ENCODE peak calls at places on chromosomes 2 and 18, in five cellular contexts. One of them, this sample, is unnamed.

GRCh38 chr18:57802166-57802868 is 798 bp downstream of the ATP8B1 start:
- DNase-seq in stimulated activated CD4-positive, alpha-beta T cell treated with anti-CD3 and anti-CD28 coated beads, Interleukin-15, amount 100 ng/mL, for 1 hour: no peak
- DNase-seq in endothelial cell of umbilical vein: no peak
- DNase-seq in B cell: peak; percentile 57
- DNase-seq in T-helper 1 cell: no peak
- DNase-seq in this sample: no peak

GRCh38 chr2:142755191-142755590 is 122.3 kb upstream of the KYNU start:
- DNase-seq in stimulated activated CD4-positive, alpha-beta T cell treated with anti-CD3 and anti-CD28 coated beads, Interleukin-15, amount 100 ng/mL, for 1 hour: no peak
- DNase-seq in endothelial cell of umbilical vein: no peak
- DNase-seq in B cell: no peak
- DNase-seq in T-helper 1 cell: no peak
- DNase-seq in this sample: no peak

GRCh38 chr18:79019876-79020275 is 40.3 kb downstream of the SALL3 start:
- DNase-seq in stimulated activated CD4-positive, alpha-beta T cell treated with anti-CD3 and anti-CD28 coated beads, Interleukin-15, amount 100 ng/mL, for 1 hour: no peak
- DNase-seq in endothelial cell of umbilical vein: no peak
- DNase-seq in B cell: no peak
- DNase-seq in T-helper 1 cell: no peak
- DNase-seq in this sample: no peak

GRCh38 chr2:189848276-189848675 is 64.0 kb downstream of the PMS1 start:
- DNase-seq in stimulated activated CD4-positive, alpha-beta T cell treated with anti-CD3 and anti-CD28 coated beads, Interleukin-15, amount 100 ng/mL, for 1 hour: no peak
- DNase-seq in endothelial cell of umbilical vein: no peak
- DNase-seq in B cell: no peak
- DNase-seq in T-helper 1 cell: no peak
- DNase-seq in this sample: no peak

GRCh38 chr2:172427256-172427989 is at the start of gene ITGA6:
- DNase-seq in stimulated activated CD4-positive, alpha-beta T cell treated with anti-CD3 and anti-CD28 coated beads, Interleukin-15, amount 100 ng/mL, for 1 hour: peak; percentile 57
- DNase-seq in endothelial cell of umbilical vein: peak; percentile 78
- DNase-seq in B cell: peak; percentile 71
- DNase-seq in T-helper 1 cell: peak; percentile 69
- DNase-seq in this sample: peak; percentile 56

GRCh38 chr18:11362856-11363255 is 213.5 kb upstream of the PIEZO2 start:
- DNase-seq in stimulated activated CD4-positive, alpha-beta T cell treated with anti-CD3 and anti-CD28 coated beads, Interleukin-15, amount 100 ng/mL, for 1 hour: no peak
- DNase-seq in endothelial cell of umbilical vein: no peak
- DNase-seq in B cell: no peak
- DNase-seq in T-helper 1 cell: no peak
- DNase-seq in this sample: no peak

GRCh38 chr2:66428986-66429612 is 5.8 kb upstream of the MEIS1 start:
- DNase-seq in stimulated activated CD4-positive, alpha-beta T cell treated with anti-CD3 and anti-CD28 coated beads, Interleukin-15, amount 100 ng/mL, for 1 hour: no peak
- DNase-seq in endothelial cell of umbilical vein: peak; percentile 74
- DNase-seq in B cell: no peak
- DNase-seq in T-helper 1 cell: no peak
- DNase-seq in this sample: no peak

GRCh38 chr2:122506620-122507019 is 751.2 kb downstream of the TSN start:
- DNase-seq in stimulated activated CD4-positive, alpha-beta T cell treated with anti-CD3 and anti-CD28 coated beads, Interleukin-15, amount 100 ng/mL, for 1 hour: no peak
- DNase-seq in endothelial cell of umbilical vein: no peak
- DNase-seq in B cell: no peak
- DNase-seq in T-helper 1 cell: no peak
- DNase-seq in this sample: no peak

GRCh38 chr2:152694161-152694661 is 23.1 kb downstream of the PRPF40A start:
- DNase-seq in stimulated activated CD4-positive, alpha-beta T cell treated with anti-CD3 and anti-CD28 coated beads, Interleukin-15, amount 100 ng/mL, for 1 hour: no peak
- DNase-seq in endothelial cell of umbilical vein: peak; percentile 20
- DNase-seq in B cell: no peak
- DNase-seq in T-helper 1 cell: peak; percentile 2
- DNase-seq in this sample: peak; percentile 9

GRCh38 chr2:25851740-25852503 is 26.4 kb downstream of the ASXL2 start:
- DNase-seq in stimulated activated CD4-positive, alpha-beta T cell treated with anti-CD3 and anti-CD28 coated beads, Interleukin-15, amount 100 ng/mL, for 1 hour: no peak
- DNase-seq in endothelial cell of umbilical vein: peak; percentile 81
- DNase-seq in B cell: peak; percentile 56
- DNase-seq in T-helper 1 cell: peak; percentile 25
- DNase-seq in this sample: peak; percentile 23

GRCh38 chr2:88765154-88765948 is 73.9 kb downstream of the RPIA start:
- DNase-seq in stimulated activated CD4-positive, alpha-beta T cell treated with anti-CD3 and anti-CD28 coated beads, Interleukin-15, amount 100 ng/mL, for 1 hour: no peak
- DNase-seq in endothelial cell of umbilical vein: peak; percentile 13
- DNase-seq in B cell: peak; percentile 45
- DNase-seq in T-helper 1 cell: peak; percentile 18
- DNase-seq in this sample: no peak

GRCh38 chr2:54899576-54900200 is 150.6 kb downstream of the RTN4 start:
- DNase-seq in stimulated activated CD4-positive, alpha-beta T cell treated with anti-CD3 and anti-CD28 coated beads, Interleukin-15, amount 100 ng/mL, for 1 hour: no peak
- DNase-seq in endothelial cell of umbilical vein: peak; percentile 48
- DNase-seq in B cell: no peak
- DNase-seq in T-helper 1 cell: no peak
- DNase-seq in this sample: no peak

GRCh38 chr2:129756276-129756675 is 223.2 kb upstream of the RAB6C start:
- DNase-seq in stimulated activated CD4-positive, alpha-beta T cell treated with anti-CD3 and anti-CD28 coated beads, Interleukin-15, amount 100 ng/mL, for 1 hour: no peak
- DNase-seq in endothelial cell of umbilical vein: no peak
- DNase-seq in B cell: no peak
- DNase-seq in T-helper 1 cell: no peak
- DNase-seq in this sample: no peak

GRCh38 chr18:23493654-23494053 is 9.7 kb upstream of the RMC1 start:
- DNase-seq in stimulated activated CD4-positive, alpha-beta T cell treated with anti-CD3 and anti-CD28 coated beads, Interleukin-15, amount 100 ng/mL, for 1 hour: no peak
- DNase-seq in endothelial cell of umbilical vein: no peak
- DNase-seq in B cell: no peak
- DNase-seq in T-helper 1 cell: no peak
- DNase-seq in this sample: no peak

GRCh38 chr2:17319090-17319489 is 199.2 kb downstream of the RAD51AP2 start:
- DNase-seq in stimulated activated CD4-positive, alpha-beta T cell treated with anti-CD3 and anti-CD28 coated beads, Interleukin-15, amount 100 ng/mL, for 1 hour: no peak
- DNase-seq in endothelial cell of umbilical vein: no peak
- DNase-seq in B cell: no peak
- DNase-seq in T-helper 1 cell: no peak
- DNase-seq in this sample: no peak

GRCh38 chr18:10352671-10353070 is 101.8 kb upstream of the APCDD1 start:
- DNase-seq in stimulated activated CD4-positive, alpha-beta T cell treated with anti-CD3 and anti-CD28 coated beads, Interleukin-15, amount 100 ng/mL, for 1 hour: no peak
- DNase-seq in endothelial cell of umbilical vein: no peak
- DNase-seq in B cell: no peak
- DNase-seq in T-helper 1 cell: no peak
- DNase-seq in this sample: no peak

GRCh38 chr2:181193550-181193949 is 213.1 kb downstream of the UBE2E3 start:
- DNase-seq in stimulated activated CD4-positive, alpha-beta T cell treated with anti-CD3 and anti-CD28 coated beads, Interleukin-15, amount 100 ng/mL, for 1 hour: no peak
- DNase-seq in endothelial cell of umbilical vein: no peak
- DNase-seq in B cell: no peak
- DNase-seq in T-helper 1 cell: no peak
- DNase-seq in this sample: no peak

GRCh38 chr18:78969574-78970315 is 9.9 kb upstream of the SALL3 start:
- DNase-seq in stimulated activated CD4-positive, alpha-beta T cell treated with anti-CD3 and anti-CD28 coated beads, Interleukin-15, amount 100 ng/mL, for 1 hour: no peak
- DNase-seq in endothelial cell of umbilical vein: no peak
- DNase-seq in B cell: no peak
- DNase-seq in T-helper 1 cell: no peak
- DNase-seq in this sample: no peak

GRCh38 chr2:8677646-8678592 is 3.9 kb upstream of the ID2 start:
- DNase-seq in stimulated activated CD4-positive, alpha-beta T cell treated with anti-CD3 and anti-CD28 coated beads, Interleukin-15, amount 100 ng/mL, for 1 hour: no peak
- DNase-seq in endothelial cell of umbilical vein: peak; percentile 51
- DNase-seq in B cell: no peak
- DNase-seq in T-helper 1 cell: peak; percentile 10
- DNase-seq in this sample: no peak

GRCh38 chr18:9000736-9001135 is 101.8 kb upstream of the NDUFV2 start:
- DNase-seq in stimulated activated CD4-positive, alpha-beta T cell treated with anti-CD3 and anti-CD28 coated beads, Interleukin-15, amount 100 ng/mL, for 1 hour: no peak
- DNase-seq in endothelial cell of umbilical vein: no peak
- DNase-seq in B cell: no peak
- DNase-seq in T-helper 1 cell: no peak
- DNase-seq in this sample: no peak

GRCh38 chr2:42673989-42674564 is 89.9 kb downstream of the OXER1 start:
- DNase-seq in stimulated activated CD4-positive, alpha-beta T cell treated with anti-CD3 and anti-CD28 coated beads, Interleukin-15, amount 100 ng/mL, for 1 hour: no peak
- DNase-seq in endothelial cell of umbilical vein: no peak
- DNase-seq in B cell: no peak
- DNase-seq in T-helper 1 cell: no peak
- DNase-seq in this sample: no peak

GRCh38 chr2:176187306-176188217 is 906 bp upstream of the HOXD1 start:
- DNase-seq in stimulated activated CD4-positive, alpha-beta T cell treated with anti-CD3 and anti-CD28 coated beads, Interleukin-15, amount 100 ng/mL, for 1 hour: no peak
- DNase-seq in endothelial cell of umbilical vein: peak; percentile 68
- DNase-seq in B cell: no peak
- DNase-seq in T-helper 1 cell: no peak
- DNase-seq in this sample: no peak

GRCh38 chr2:196244966-196245365 is 73.6 kb upstream of the STK17B start:
- DNase-seq in stimulated activated CD4-positive, alpha-beta T cell treated with anti-CD3 and anti-CD28 coated beads, Interleukin-15, amount 100 ng/mL, for 1 hour: no peak
- DNase-seq in endothelial cell of umbilical vein: no peak
- DNase-seq in B cell: no peak
- DNase-seq in T-helper 1 cell: no peak
- DNase-seq in this sample: no peak

GRCh38 chr2:10647451-10647850 is 42.3 kb downstream of the NOL10 start:
- DNase-seq in stimulated activated CD4-positive, alpha-beta T cell treated with anti-CD3 and anti-CD28 coated beads, Interleukin-15, amount 100 ng/mL, for 1 hour: no peak
- DNase-seq in endothelial cell of umbilical vein: no peak
- DNase-seq in B cell: no peak
- DNase-seq in T-helper 1 cell: no peak
- DNase-seq in this sample: no peak

GRCh38 chr2:71212336-71212735 is 14.6 kb downstream of the PAIP2B start:
- DNase-seq in stimulated activated CD4-positive, alpha-beta T cell treated with anti-CD3 and anti-CD28 coated beads, Interleukin-15, amount 100 ng/mL, for 1 hour: no peak
- DNase-seq in endothelial cell of umbilical vein: no peak
- DNase-seq in B cell: no peak
- DNase-seq in T-helper 1 cell: no peak
- DNase-seq in this sample: no peak